ENCODE peak calls at places on chromosomes 2 and 18, in four cellular contexts. S is tibial artery; D is CD4-positive, alpha-beta memory T cell; O is pancreas. R is an unnamed sample.

GRCh38 chr18:26489881-26490280 is 58.5 kb downstream of the KCTD1 start:
- DNase-seq in S (no peak), D (no peak), O (no peak), R (no peak)

GRCh38 chr2:60530228-60530627 is 23.2 kb downstream of the BCL11A start:
- DNase-seq in S (no peak), D (no peak), O (peak; percentile 83), R (no peak)

GRCh38 chr18:24799720-24800119 is 339.3 kb downstream of the HRH4 start:
- DNase-seq in S (no peak), D (no peak), O (no peak), R (no peak)

GRCh38 chr2:63735931-63736820 is 105.5 kb upstream of the UGP2 start:
- DNase-seq in S (no peak), D (no peak), O (no peak), R (no peak)

GRCh38 chr18:59054892-59055291 is 84.8 kb upstream of the SEC11C start:
- DNase-seq in S (peak; percentile 95), D (no peak), O (no peak), R (no peak)

GRCh38 chr2:120760446-120761135 is 24.9 kb downstream of the GLI2 start:
- DNase-seq in S (peak; percentile 79), D (no peak), O (no peak), R (no peak)

GRCh38 chr2:65053199-65053598 is 3.0 kb upstream of the CEP68 start:
- DNase-seq in S (no peak), D (peak; percentile 55), O (no peak), R (no peak)

GRCh38 chr18:48868468-48869466 is 82.0 kb downstream of the SMAD7 start:
- DNase-seq in S (no peak), D (peak; percentile 24), O (no peak), R (no peak)

GRCh38 chr2:53630001-53630606 is 137.5 kb upstream of the CHAC2 start:
- DNase-seq in S (no peak), D (no peak), O (no peak), R (no peak)

GRCh38 chr2:172242968-172243367 is 140.3 kb upstream of the DLX2 start:
- DNase-seq in S (no peak), D (no peak), O (peak; percentile 16), R (no peak)

DNA sequence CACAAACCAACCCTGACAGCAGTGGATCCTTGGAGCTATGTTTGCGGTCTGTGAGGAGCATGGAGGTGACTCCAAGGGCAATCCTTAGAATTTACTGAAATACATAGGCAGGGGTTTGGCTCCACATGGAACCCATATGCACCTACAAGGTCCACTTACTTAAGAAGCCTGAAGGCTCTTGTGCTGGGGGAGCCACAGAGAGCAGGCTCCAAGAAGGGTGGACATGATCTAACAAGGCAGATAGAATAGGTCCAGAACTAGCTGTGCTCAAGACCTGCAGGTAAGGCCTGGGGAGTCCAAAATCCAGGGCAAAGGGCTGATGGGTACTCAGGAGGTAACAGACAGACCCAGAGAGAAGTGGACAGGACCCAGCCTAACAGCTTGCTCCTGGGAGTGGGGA is 1.2 kb upstream of the CDK5R2 start:
- DNase-seq in S (no peak), D (no peak), O (no peak), R (no peak)
- H3K4me3 ChIP-seq in S (no peak overlapping the region), D (no peak overlapping the region), O (no peak overlapping the region), R (no peak overlapping the region)

DNA sequence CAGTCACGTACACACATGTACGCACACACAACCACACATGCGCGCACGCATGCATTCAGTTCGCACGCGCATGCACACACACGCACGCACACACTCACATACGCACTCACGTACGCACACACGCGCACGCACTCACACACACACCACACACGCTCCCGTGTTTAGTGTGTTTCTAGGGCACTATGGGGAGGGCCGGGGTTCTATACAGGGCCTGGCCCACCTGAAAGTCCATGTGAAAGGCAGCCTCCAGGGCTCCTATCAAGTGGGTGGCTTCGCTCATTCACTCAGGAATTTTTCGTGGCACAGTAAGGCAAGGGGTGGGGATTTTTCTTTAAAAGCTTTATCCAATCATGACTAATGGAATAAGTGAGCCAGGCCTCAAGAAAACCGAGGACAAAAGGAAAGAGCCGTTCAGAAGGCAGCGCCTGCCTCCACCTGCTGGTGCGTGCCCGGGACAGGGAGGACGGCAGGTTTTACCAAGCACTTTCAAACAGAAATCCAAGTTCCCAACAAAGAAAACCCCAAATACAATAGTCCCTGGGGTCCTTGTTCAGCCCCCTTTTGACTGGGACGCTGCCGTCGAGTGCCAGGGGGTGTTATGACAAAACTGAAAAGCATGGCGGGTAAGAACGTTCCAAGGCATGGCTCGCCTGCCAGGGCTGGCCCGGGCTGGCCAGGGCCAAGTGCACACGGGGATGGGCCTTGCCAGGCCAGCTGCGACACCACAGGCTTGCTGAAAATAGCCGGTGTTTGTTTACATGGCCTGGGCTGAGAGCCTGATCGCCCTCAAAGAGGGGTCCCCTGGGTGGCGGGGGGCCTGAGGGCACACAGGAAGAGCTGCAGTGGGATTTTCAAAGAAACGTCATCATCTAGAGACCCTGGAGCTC is 110.0 kb downstream of the HDAC4 start:
- DNase-seq in S (peak; percentile 90), D (no peak), O (no peak), R (no peak)
- H3K4me3 ChIP-seq in S (no peak overlapping the region), D (no peak overlapping the region), O (no peak overlapping the region), R (no peak overlapping the region)

GRCh38 chr2:69380072-69380917 is 6.7 kb downstream of the GFPT1 start:
- DNase-seq in S (no peak), D (no peak), O (no peak), R (no peak)

GRCh38 chr2:69383178-69383812 is 3.7 kb downstream of the GFPT1 start:
- DNase-seq in S (no peak), D (no peak), O (no peak), R (no peak)

GRCh38 chr2:69384618-69385081 is 2.4 kb downstream of the GFPT1 start:
- DNase-seq in S (no peak), D (no peak), O (no peak), R (no peak)

GRCh38 chr2:69381337-69381737 is 5.7 kb downstream of the GFPT1 start:
- DNase-seq in S (no peak), D (no peak), O (no peak), R (peak; percentile 34)

DNA sequence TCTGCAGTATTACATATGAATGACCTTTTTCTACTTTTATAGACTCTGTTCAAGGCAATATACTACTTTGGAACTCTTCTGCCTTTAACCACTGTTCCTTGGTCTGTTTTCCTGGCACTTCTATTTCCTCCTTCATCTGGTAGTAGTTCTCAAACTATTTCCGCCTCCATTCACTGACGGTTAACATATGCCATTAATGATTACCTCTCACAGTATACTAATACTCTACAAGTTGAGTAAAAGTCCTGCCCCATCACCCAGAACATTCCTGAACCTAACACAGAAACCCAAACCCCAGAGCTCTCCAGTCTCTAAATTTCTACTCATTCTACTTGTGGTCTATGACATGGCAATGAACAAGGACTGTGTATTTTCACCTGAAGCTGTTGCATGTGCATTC is 4.5 kb downstream of the GFPT1 start:
- DNase-seq in S (no peak), D (no peak), O (no peak), R (no peak)
- H3K4me3 ChIP-seq in S (no peak overlapping the region), D (no peak overlapping the region), O (no peak overlapping the region), R (no peak overlapping the region)

GRCh38 chr2:21793461-21793860 is 669.7 kb downstream of the TDRD15 start:
- DNase-seq in S (no peak), D (no peak), O (no peak), R (no peak)
- H3K4me3 ChIP-seq in S (no peak overlapping the region), D (no peak overlapping the region), O (no peak overlapping the region), R (no peak overlapping the region)

GRCh38 chr2:62202729-62203128 is 6.8 kb downstream of the B3GNT2 start:
- DNase-seq in S (no peak), D (no peak), O (no peak), R (no peak)

GRCh38 chr2:62200868-62201267 is 5.0 kb downstream of the B3GNT2 start:
- DNase-seq in S (no peak), D (no peak), O (no peak), R (no peak)

GRCh38 chr2:62200291-62200841 is 4.5 kb downstream of the B3GNT2 start:
- DNase-seq in S (no peak), D (peak; percentile 46), O (no peak), R (no peak)

GRCh38 chr2:62202019-62202722 is 6.3 kb downstream of the B3GNT2 start:
- DNase-seq in S (no peak), D (no peak), O (no peak), R (no peak)

GRCh38 chr2:62201307-62201706 is 5.4 kb downstream of the B3GNT2 start:
- DNase-seq in S (no peak), D (no peak), O (no peak), R (no peak)
- H3K4me3 ChIP-seq in S (no peak overlapping the region), D (no peak overlapping the region), O (no peak overlapping the region), R (no peak overlapping the region)

GRCh38 chr2:1742680-1743395 is 1.5 kb downstream of the PXDN start:
- DNase-seq in S (peak; percentile 95), D (peak; percentile 20), O (no peak), R (peak; percentile 86)
- H3K4me3 ChIP-seq in S (peak overlapping the region; percentile 72), D (no peak overlapping the region), O (peak overlapping the region; percentile 21), R (peak overlapping the region; percentile 74)

R was measured in skeletal muscle cell.